ENCODE peak calls at places on chromosome 22, in nine cellular contexts. O is aorta; K is fibroblast of lung; U is iPS DF 6.9; W is Peyer's patch; D is thoracic aorta; P is neural progenitor cell; Y is CD4-positive, alpha-beta T cell; F is ovary. V is an unnamed sample.

GRCh38 chr22:21641417-21641794 is 696 bp upstream of the SDF2L1 start:
- DNase-seq in P (peak; percentile 79), U (no peak), F (peak; percentile 43), Y (no peak), W (peak; percentile 67), D (no peak), K (peak; percentile 51), O (peak; percentile 71), V (peak; percentile 72)

GRCh38 chr22:39220897-39221850 is 23.6 kb downstream of the PDGFB start:
- DNase-seq in Y (no peak), W (peak; percentile 20), D (no peak), U (no peak), K (peak; percentile 73), F (no peak), P (no peak), O (peak; percentile 29), V (no peak)

GRCh38 chr22:44179989-44180705 is 578 bp upstream of the PARVG start:
- DNase-seq in P (no peak), U (no peak), W (no peak), F (no peak), D (no peak), Y (no peak), K (no peak), O (no peak), V (no peak)

GRCh38 chr22:50734343-50734771 is 3.6 kb upstream of the ACR start:
- DNase-seq in U (no peak), D (no peak), W (no peak), O (no peak), Y (no peak), F (peak; percentile 10), K (no peak), P (no peak), V (no peak)

GRCh38 chr22:43796567-43796966 is 15.5 kb downstream of the EFCAB6 start:
- DNase-seq in W (no peak), K (peak; percentile 72), U (no peak), P (peak; percentile 63), F (no peak), Y (no peak), D (no peak), O (no peak), V (peak; percentile 43)

GRCh38 chr22:22694106-22694505 is 49.7 kb downstream of the GGTLC2 start:
- DNase-seq in O (no peak), Y (no peak), D (no peak), K (no peak), F (no peak), P (no peak), U (no peak), W (no peak), V (no peak)

GRCh38 chr22:22442928-22443709 is 65.4 kb downstream of the ZNF280B start:
- DNase-seq in D (no peak), Y (no peak), W (no peak), O (no peak), P (no peak), U (no peak), K (no peak), F (no peak), V (no peak)

GRCh38 chr22:42544686-42545085 is 9.1 kb upstream of the SERHL2 start:
- DNase-seq in O (no peak), Y (no peak), F (no peak), D (no peak), P (no peak), K (no peak), W (no peak), U (no peak), V (no peak)

GRCh38 chr22:21444701-21445436 is 22.3 kb upstream of the TMEM191C start:
- DNase-seq in O (no peak), Y (no peak), U (no peak), W (no peak), P (no peak), K (no peak), F (peak; percentile 15), D (no peak), V (no peak)

GRCh38 chr22:41478473-41478872 is 9.6 kb downstream of the ACO2 start:
- DNase-seq in P (no peak), W (no peak), U (no peak), K (no peak), F (no peak), O (no peak), Y (no peak), D (no peak), V (no peak)
- H3K27ac ChIP-seq in P (peak overlapping the region; percentile 89), W (peak overlapping the region; percentile 46), U (no peak overlapping the region), K (peak overlapping the region; percentile 83), F (no peak overlapping the region), O (no peak overlapping the region), Y (no peak overlapping the region), D (peak overlapping the region; percentile 77), V (no peak overlapping the region)

GRCh38 chr22:46055176-46055850 is 78.4 kb upstream of the WNT7B start:
- DNase-seq in F (no peak), P (no peak), D (no peak), Y (no peak), O (peak; percentile 71), W (peak; percentile 73), K (no peak), U (no peak), V (no peak)

GRCh38 chr22:46054878-46055158 is 77.9 kb upstream of the WNT7B start:
- DNase-seq in F (no peak), W (no peak), P (no peak), K (no peak), D (no peak), Y (no peak), O (peak; percentile 42), U (no peak), V (no peak)

GRCh38 chr22:46052801-46053562 is 76.0 kb upstream of the WNT7B start:
- DNase-seq in U (no peak), D (no peak), Y (no peak), W (peak; percentile 60), P (no peak), F (no peak), O (peak; percentile 80), K (peak; percentile 61), V (no peak)

GRCh38 chr22:46053563-46054090 is 76.7 kb upstream of the WNT7B start:
- DNase-seq in W (peak; percentile 90), O (peak; percentile 86), F (peak; percentile 79), K (peak; percentile 60), U (no peak), Y (peak; percentile 48), D (no peak), P (no peak), V (no peak)

DNA sequence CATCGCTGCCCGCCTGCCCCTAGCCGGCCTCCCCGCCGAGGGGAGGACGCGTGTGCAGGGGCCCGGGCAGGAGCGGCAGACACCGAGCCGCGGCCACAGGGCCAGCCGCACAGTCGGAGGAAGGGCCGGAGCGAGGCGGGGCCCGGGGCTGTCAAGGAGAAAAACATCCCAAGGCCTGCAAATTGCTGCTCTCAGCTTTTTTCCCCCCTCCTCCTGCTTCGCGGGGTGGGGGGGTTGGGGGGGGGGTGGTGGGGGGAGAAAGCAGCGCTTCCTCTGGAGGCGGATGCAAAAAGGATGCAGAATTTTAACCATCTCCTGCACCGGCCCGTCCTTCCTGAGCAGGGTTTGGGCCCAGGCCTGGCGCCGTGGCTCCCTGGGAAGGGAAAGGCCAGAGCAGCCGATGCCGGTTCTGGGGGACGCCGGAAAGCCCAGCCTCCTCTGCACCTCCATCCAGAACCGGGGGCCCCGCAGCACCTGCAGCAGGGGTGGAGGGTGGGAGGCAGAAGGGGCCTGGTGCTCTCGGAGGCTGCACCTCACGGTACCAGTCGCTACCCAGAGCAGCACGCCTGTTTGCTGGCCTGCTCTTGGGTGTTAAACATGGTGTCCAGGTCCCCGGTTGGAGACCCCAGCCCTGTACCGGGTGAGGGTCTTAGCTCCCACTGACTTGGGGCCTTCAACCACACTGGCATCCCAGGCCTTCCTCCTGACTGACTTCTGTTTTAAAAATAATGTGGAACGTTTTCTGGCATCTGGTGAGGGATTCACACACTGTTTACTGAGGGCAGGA is 77.3 kb upstream of the WNT7B start:
- DNase-seq in O (peak; percentile 88), D (no peak), U (no peak), K (peak; percentile 85), W (peak; percentile 77), F (peak; percentile 86), Y (no peak), P (no peak), V (no peak)
- H3K27ac ChIP-seq in O (peak overlapping the region; percentile 94), D (peak overlapping the region; percentile 97), U (no peak overlapping the region), K (peak overlapping the region; percentile 95), W (peak overlapping the region; percentile 99), F (peak overlapping the region; percentile 100), Y (peak overlapping the region; percentile 85), P (no peak overlapping the region), V (no peak overlapping the region)

GRCh38 chr22:29093501-29093921 is 20.7 kb downstream of the KREMEN1 start:
- DNase-seq in K (peak; percentile 37), Y (no peak), O (no peak), F (peak; percentile 41), P (no peak), D (no peak), U (no peak), W (no peak), V (no peak)
- H3K27ac ChIP-seq in K (peak overlapping the region; percentile 30), Y (no peak overlapping the region), O (no peak overlapping the region), F (peak overlapping the region; percentile 80), P (no peak overlapping the region), D (peak overlapping the region; percentile 13), U (no peak overlapping the region), W (no peak overlapping the region), V (no peak overlapping the region)

GRCh38 chr22:49479566-49479965 is 348.1 kb downstream of the BRD1 start:
- DNase-seq in U (no peak), W (no peak), P (no peak), Y (no peak), K (no peak), D (no peak), O (no peak), F (no peak), V (no peak)

GRCh38 chr22:49476800-49477400 is 350.8 kb downstream of the BRD1 start:
- DNase-seq in P (no peak), F (no peak), D (no peak), K (no peak), O (no peak), Y (no peak), U (no peak), W (no peak), V (no peak)

GRCh38 chr22:49475253-49475652 is 352.4 kb downstream of the BRD1 start:
- DNase-seq in K (no peak), O (no peak), D (no peak), Y (no peak), W (no peak), U (no peak), F (no peak), P (no peak), V (no peak)

GRCh38 chr22:49473286-49473685 is 354.4 kb downstream of the BRD1 start:
- DNase-seq in W (peak; percentile 22), U (no peak), O (no peak), D (no peak), F (no peak), Y (no peak), P (no peak), K (no peak), V (no peak)

DNA sequence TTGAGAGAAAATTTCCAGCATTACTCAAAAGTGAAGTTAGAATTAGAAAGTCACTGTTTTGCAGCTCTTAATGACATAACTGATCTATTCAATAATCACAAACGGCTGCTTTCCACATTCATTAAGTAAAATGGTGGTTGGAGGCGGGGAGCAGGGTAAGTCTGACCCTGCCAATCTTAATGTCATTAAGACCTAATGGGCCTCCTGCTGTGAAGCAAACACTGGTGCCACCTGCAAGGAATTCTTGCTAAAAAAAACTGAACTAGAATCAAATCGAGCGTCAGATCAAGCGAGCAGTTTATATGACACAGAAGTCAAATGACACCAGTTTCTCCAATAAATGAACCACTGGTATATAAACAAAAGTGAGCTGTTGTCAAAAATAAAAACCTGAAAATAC is 351.5 kb downstream of the BRD1 start:
- DNase-seq in U (no peak), O (no peak), Y (no peak), K (no peak), F (no peak), D (no peak), P (peak; percentile 61), W (no peak), V (no peak)
- H3K27ac ChIP-seq in U (no peak overlapping the region), O (no peak overlapping the region), Y (no peak overlapping the region), K (no peak overlapping the region), F (no peak overlapping the region), D (no peak overlapping the region), P (no peak overlapping the region), W (no peak overlapping the region), V (no peak overlapping the region)

V was measured in WERI-Rb-1.